ENCODE peak calls at places on chromosomes 6 and 20, in ten cellular contexts. J, I, F, Q, V, M, C, R, Y and T are unnamed samples. For H3K4me1, the result is how much of the 10 kb centered on the place peaks cover.

GRCh38 chr20:34907616-34908469 is 31.4 kb downstream of the ACSS2 start:
- DNase-seq in C (peak), J (peak), M (peak), V (no peak), R (peak), F (no peak), I (peak), Y (peak), Q (peak), T (no peak)

GRCh38 chr6:16437984-16438383 is 199.6 kb downstream of the GMPR start:
- DNase-seq in Y (no peak), R (no peak), C (no peak), V (peak), Q (no peak), I (no peak), F (no peak), J (no peak), M (no peak), T (no peak)

GRCh38 chr6:80523531-80523970 is 417.1 kb downstream of the BCKDHB start:
- DNase-seq in R (no peak), C (no peak), M (peak), I (peak), F (peak), V (no peak), Y (peak), J (peak), Q (peak), T (no peak)

GRCh38 chr6:4668271-4669179 is 107.7 kb upstream of the CDYL start:
- DNase-seq in C (peak), V (no peak), F (no peak), I (no peak), J (no peak), Y (no peak), R (no peak), M (no peak), Q (no peak), T (no peak)

GRCh38 chr6:105759946-105760345 is 326.2 kb upstream of the PRDM1 start:
- DNase-seq in F (no peak), J (no peak), I (no peak), Q (no peak), M (no peak), C (peak), V (no peak), Y (no peak), R (no peak), T (no peak)

GRCh38 chr6:70884074-70884983 is 72.5 kb downstream of the B3GAT2 start:
- DNase-seq in V (peak), C (no peak), J (peak), R (peak), F (peak), Q (peak), Y (peak), I (peak), M (no peak), T (peak)

GRCh38 chr6:111862727-111863126 is 10.5 kb downstream of the FYN start:
- DNase-seq in M (no peak), J (peak), Q (no peak), Y (no peak), I (no peak), C (no peak), R (no peak), V (no peak), F (no peak), T (no peak)

GRCh38 chr6:6851059-6851658 is 256.6 kb upstream of the RREB1 start:
- DNase-seq in Q (no peak), I (peak), J (no peak), M (peak), V (no peak), C (peak), Y (no peak), F (no peak), R (peak), T (no peak)

GRCh38 chr6:46221221-46221793 is 50.5 kb upstream of the ENPP5 start:
- DNase-seq in M (no peak), F (no peak), C (no peak), I (no peak), R (no peak), Y (peak), V (peak), Q (no peak), J (peak), T (no peak)

GRCh38 chr6:1767481-1768246 is 157.9 kb downstream of the FOXC1 start:
- DNase-seq in I (peak), V (no peak), M (no peak), Y (peak), C (peak), Q (peak), F (no peak), R (peak), J (no peak), T (no peak)

GRCh38 chr20:50353289-50353961 is 156.8 kb upstream of the PTPN1 start:
- DNase-seq in Q (no peak), F (no peak), Y (no peak), C (no peak), V (no peak), I (peak), R (peak), J (no peak), M (no peak), T (no peak)

GRCh38 chr6:161407115-161407514 is 133.3 kb upstream of the AGPAT4 start:
- DNase-seq in F (no peak), J (no peak), Y (no peak), V (no peak), Q (no peak), I (no peak), M (no peak), R (no peak), C (no peak), T (no peak)

GRCh38 chr6:163860194-163861081 is 445.9 kb downstream of the QKI start:
- DNase-seq in J (no peak), V (no peak), M (no peak), Q (peak), C (peak), R (peak), Y (peak), F (no peak), I (peak), T (no peak)

GRCh38 chr20:58875541-58876134 is 23.1 kb downstream of the GNAS start:
- DNase-seq in I (no peak), F (no peak), Y (no peak), R (no peak), M (no peak), Q (no peak), C (peak), V (no peak), J (no peak), T (no peak)

GRCh38 chr6:150084426-150084825 is 15.5 kb upstream of the ULBP3 start:
- DNase-seq in J (no peak), C (no peak), Q (no peak), Y (no peak), V (no peak), R (no peak), F (no peak), I (no peak), M (no peak), T (no peak)

DNA sequence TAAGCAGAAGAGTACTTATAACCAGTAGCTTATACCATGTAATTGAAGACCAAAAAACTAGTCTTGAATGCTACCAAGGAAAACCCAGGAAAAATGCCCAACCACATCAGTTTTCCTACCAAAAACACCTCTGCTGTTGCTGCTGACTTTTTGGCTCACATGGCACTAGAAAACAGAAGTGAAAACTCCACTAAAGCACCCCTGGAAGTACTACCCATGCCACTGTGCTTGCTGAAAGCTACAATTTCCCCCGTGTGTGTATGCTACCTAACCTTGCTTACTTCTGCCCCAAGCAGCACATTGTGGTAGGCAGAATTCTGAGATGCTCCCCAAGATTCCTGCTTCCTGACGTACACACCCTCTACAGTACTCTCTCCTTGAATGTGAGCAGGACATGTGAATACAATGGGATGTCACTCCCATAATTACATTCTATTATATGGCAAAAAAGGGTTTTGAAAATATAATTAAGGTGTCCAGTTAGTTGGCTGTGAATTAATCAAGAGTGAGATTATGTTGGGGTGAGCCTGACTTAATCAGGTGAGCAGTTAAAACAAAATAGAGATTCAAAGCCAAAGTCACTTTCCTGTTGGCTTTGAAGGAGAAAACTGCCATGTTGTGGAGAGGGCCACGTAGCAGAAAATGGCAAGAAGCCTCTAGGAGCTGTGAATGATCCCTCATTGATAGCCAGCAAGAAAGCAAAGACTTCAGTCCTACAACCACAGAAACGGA is 209.8 kb upstream of the MARCKS start:
- DNase-seq in V (no peak), Q (no peak), C (no peak), I (no peak), F (no peak), Y (no peak), M (no peak), R (no peak), J (no peak), T (no peak)
- H3K4me1 ChIP-seq in V (under half), Q (under half), C (under half), I (under half), F (under half), Y (half or more), M (under half), R (under half), J (under half), T (under half)

DNA sequence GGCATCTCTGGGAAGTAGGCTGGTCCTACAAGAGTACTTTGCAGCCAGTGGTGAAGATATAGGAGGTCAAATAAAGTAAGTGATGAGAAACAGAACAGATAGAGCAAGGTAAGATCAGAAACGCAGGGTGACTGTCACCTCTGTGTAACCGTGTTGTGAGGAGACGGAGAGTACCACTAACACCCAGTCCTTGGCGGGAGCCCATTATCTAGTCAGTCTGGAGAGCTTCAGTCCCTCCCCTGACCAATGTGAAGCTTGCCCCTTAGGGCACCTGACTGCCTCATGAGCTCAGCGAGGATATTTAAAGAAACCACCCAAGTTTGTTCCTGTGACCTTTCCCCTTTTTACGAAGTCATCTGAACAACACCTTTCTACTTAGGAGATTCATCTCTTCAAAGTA is 110.0 kb downstream of the SAMD5 start:
- DNase-seq in Q (no peak), Y (no peak), J (no peak), V (no peak), I (no peak), C (no peak), F (no peak), M (no peak), R (no peak), T (no peak)
- H3K27ac ChIP-seq in Q (no peak), Y (no peak), J (no peak), V (no peak), I (no peak), C (no peak), F (no peak), M (no peak), R (no peak), T (no peak)

DNA sequence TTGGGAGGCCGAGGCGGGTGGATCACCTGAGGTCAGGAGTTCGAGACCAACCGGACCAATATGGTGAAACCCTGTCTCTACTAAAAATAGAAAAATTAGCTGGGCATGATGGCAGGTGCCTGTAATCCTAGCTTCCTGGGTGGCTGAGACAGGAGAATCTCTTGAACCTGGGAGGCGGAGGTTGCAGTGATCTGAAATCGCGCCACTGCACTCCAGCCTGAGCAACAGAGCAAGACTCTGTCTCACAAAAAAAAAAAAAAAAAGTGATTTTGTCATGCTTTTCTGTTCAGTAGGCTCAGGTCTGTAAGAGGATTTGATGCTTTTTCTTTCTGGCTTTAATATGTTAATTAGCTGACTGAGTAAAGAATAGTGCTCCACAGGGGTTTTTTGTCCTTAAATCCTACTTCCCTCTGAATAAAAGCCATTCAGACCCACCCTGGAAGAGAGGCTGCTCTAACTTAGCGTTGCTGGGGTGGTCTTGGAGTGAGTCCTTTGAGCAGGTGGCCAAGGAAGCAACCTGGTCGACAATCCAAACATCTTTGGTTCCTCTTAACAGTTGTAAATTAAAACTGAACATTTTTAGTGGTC is 19.0 kb downstream of the MCM8 start:
- DNase-seq in R (no peak), Q (no peak), Y (no peak), M (no peak), V (no peak), C (no peak), I (no peak), F (peak), J (peak), T (no peak)
- H3K4me3 ChIP-seq in R (no peak), Q (no peak), Y (no peak), M (no peak), V (no peak), C (no peak), I (no peak), F (no peak), J (peak), T (no peak)

GRCh38 chr20:20224806-20225205 is 143.1 kb upstream of the INSM1 start:
- DNase-seq in I (no peak), M (no peak), C (no peak), V (no peak), J (no peak), F (no peak), Q (no peak), Y (no peak), R (no peak), T (no peak)

GRCh38 chr20:20225325-20225724 is 142.6 kb upstream of the INSM1 start:
- DNase-seq in J (peak), Q (no peak), M (no peak), R (no peak), Y (no peak), V (no peak), I (no peak), C (no peak), F (no peak), T (no peak)

GRCh38 chr20:20227013-20227571 is 140.8 kb upstream of the INSM1 start:
- DNase-seq in R (no peak), I (no peak), Q (no peak), V (no peak), Y (no peak), F (no peak), M (no peak), J (no peak), C (no peak), T (no peak)

GRCh38 chr20:20228351-20228750 is 139.6 kb upstream of the INSM1 start:
- DNase-seq in F (no peak), V (no peak), Y (no peak), J (no peak), C (no peak), Q (no peak), I (no peak), R (no peak), M (no peak), T (no peak)

GRCh38 chr20:20226554-20226953 is 141.3 kb upstream of the INSM1 start:
- DNase-seq in F (no peak), J (no peak), Q (no peak), M (no peak), Y (no peak), R (no peak), V (no peak), I (no peak), C (no peak), T (no peak)
- H3K4me1 ChIP-seq in F (under half), J (under half), Q (under half), M (under half), Y (under half), R (under half), V (under half), I (under half), C (under half), T (under half)

GRCh38 chr6:26196846-26197683 is 109.8 kb downstream of the HFE start:
- DNase-seq in Q (peak), C (peak), Y (peak), F (no peak), I (peak), R (no peak), M (peak), J (peak), V (peak), T (peak)
- H3K27ac ChIP-seq in Q (peak), C (peak), Y (peak), F (no peak), I (peak), R (peak), M (peak), J (peak), V (peak), T (peak)

GRCh38 chr20:62623488-62624324 is 18.6 kb upstream of the SLCO4A1 start:
- DNase-seq in F (no peak), Q (peak), C (peak), Y (peak), J (peak), M (peak), V (peak), R (peak), I (peak), T (peak)
- H3K4me3 ChIP-seq in F (no peak), Q (peak), C (peak), Y (no peak), J (no peak), M (no peak), V (no peak), R (peak), I (no peak), T (peak)

GRCh38 chr6:108968746-108969316 is 120.6 kb downstream of the ARMC2 start:
- DNase-seq in V (no peak), R (no peak), C (no peak), Y (no peak), Q (no peak), F (no peak), J (no peak), M (no peak), I (no peak), T (no peak)
- H3K4me1 ChIP-seq in V (under half), R (half or more), C (under half), Y (under half), Q (under half), F (under half), J (under half), M (under half), I (under half), T (under half)

GRCh38 chr20:51810155-51811039 is 8.1 kb upstream of the SALL4 start:
- DNase-seq in C (no peak), R (no peak), M (no peak), Q (no peak), F (no peak), J (peak), I (no peak), Y (no peak), V (no peak), T (no peak)
- H3K27ac ChIP-seq in C (no peak), R (no peak), M (no peak), Q (no peak), F (no peak), J (peak), I (no peak), Y (no peak), V (no peak), T (no peak)

GRCh38 chr6:124970243-124970642 is 8.0 kb downstream of the RNF217 start:
- DNase-seq in F (no peak), C (peak), R (no peak), J (no peak), Y (no peak), V (no peak), Q (no peak), I (no peak), M (no peak), T (no peak)
- H3K4me3 ChIP-seq in F (no peak), C (no peak), R (no peak), J (no peak), Y (no peak), V (no peak), Q (no peak), I (no peak), M (no peak), T (no peak)

GRCh38 chr6:52502306-52503029 is 74.4 kb downstream of the TRAM2 start:
- DNase-seq in C (no peak), R (no peak), M (no peak), Q (no peak), J (no peak), F (no peak), V (no peak), Y (no peak), I (no peak), T (no peak)
- H3K4me1 ChIP-seq in C (under half), R (half or more), M (under half), Q (under half), J (under half), F (under half), V (under half), Y (under half), I (under half), T (under half)